ENCODE peak calls at places on chromosomes 12 and 14, in ten cellular contexts. One of them, this sample, is unnamed.

GRCh38 chr12:57722716-57723629 is 15.6 kb downstream of the AGAP2 start:
- DNase-seq in WERI-Rb-1: no peak
- DNase-seq in pancreas: no peak
- DNase-seq in neural progenitor cell: no peak
- DNase-seq in A549: no peak
- DNase-seq in psoas muscle: no peak
- DNase-seq in stomach: no peak
- DNase-seq in lower lobe of right lung: no peak
- DNase-seq in IMR-90: no peak
- DNase-seq in HepG2: no peak
- DNase-seq in this sample: no peak

GRCh38 chr14:34700622-34701130 is 13.7 kb downstream of the CFL2 start:
- DNase-seq in WERI-Rb-1: no peak
- DNase-seq in pancreas: no peak
- DNase-seq in neural progenitor cell: no peak
- DNase-seq in A549: peak; percentile 26
- DNase-seq in psoas muscle: no peak
- DNase-seq in stomach: no peak
- DNase-seq in lower lobe of right lung: no peak
- DNase-seq in IMR-90: no peak
- DNase-seq in HepG2: no peak
- DNase-seq in this sample: no peak

GRCh38 chr12:79033788-79034187 is 169.2 kb downstream of the SYT1 start:
- DNase-seq in WERI-Rb-1: no peak
- DNase-seq in pancreas: no peak
- DNase-seq in neural progenitor cell: no peak
- DNase-seq in A549: no peak
- DNase-seq in psoas muscle: no peak
- DNase-seq in stomach: no peak
- DNase-seq in lower lobe of right lung: no peak
- DNase-seq in IMR-90: no peak
- DNase-seq in HepG2: no peak
- DNase-seq in this sample: no peak

GRCh38 chr12:32273712-32274111 is 125.6 kb upstream of the FGD4 start:
- DNase-seq in WERI-Rb-1: peak; percentile 27
- DNase-seq in pancreas: no peak
- DNase-seq in neural progenitor cell: peak; percentile 78
- DNase-seq in A549: no peak
- DNase-seq in psoas muscle: no peak
- DNase-seq in stomach: no peak
- DNase-seq in lower lobe of right lung: no peak
- DNase-seq in IMR-90: no peak
- DNase-seq in HepG2: no peak
- DNase-seq in this sample: no peak

GRCh38 chr14:62179367-62180018 is 417.3 kb downstream of the SNAPC1 start:
- DNase-seq in WERI-Rb-1: peak; percentile 63
- DNase-seq in pancreas: peak; percentile 38
- DNase-seq in neural progenitor cell: peak; percentile 87
- DNase-seq in A549: peak; percentile 72
- DNase-seq in psoas muscle: no peak
- DNase-seq in stomach: peak; percentile 54
- DNase-seq in lower lobe of right lung: no peak
- DNase-seq in IMR-90: peak; percentile 91
- DNase-seq in HepG2: peak; percentile 48
- DNase-seq in this sample: no peak

GRCh38 chr12:71057330-71057729 is 100.5 kb downstream of the TSPAN8 start:
- DNase-seq in WERI-Rb-1: no peak
- DNase-seq in pancreas: no peak
- DNase-seq in neural progenitor cell: no peak
- DNase-seq in A549: no peak
- DNase-seq in psoas muscle: no peak
- DNase-seq in stomach: no peak
- DNase-seq in lower lobe of right lung: no peak
- DNase-seq in IMR-90: no peak
- DNase-seq in HepG2: no peak
- DNase-seq in this sample: no peak

GRCh38 chr12:20946732-20947131 is 136.2 kb downstream of the SLCO1B3 start:
- DNase-seq in WERI-Rb-1: peak; percentile 29
- DNase-seq in pancreas: peak; percentile 38
- DNase-seq in neural progenitor cell: peak; percentile 69
- DNase-seq in A549: peak; percentile 51
- DNase-seq in psoas muscle: no peak
- DNase-seq in stomach: no peak
- DNase-seq in lower lobe of right lung: no peak
- DNase-seq in IMR-90: no peak
- DNase-seq in HepG2: peak; percentile 1
- DNase-seq in this sample: no peak

GRCh38 chr14:23430733-23431105 is 4.7 kb downstream of the MYH7 start:
- DNase-seq in WERI-Rb-1: no peak
- DNase-seq in pancreas: no peak
- DNase-seq in neural progenitor cell: peak; percentile 74
- DNase-seq in A549: no peak
- DNase-seq in psoas muscle: no peak
- DNase-seq in stomach: no peak
- DNase-seq in lower lobe of right lung: no peak
- DNase-seq in IMR-90: no peak
- DNase-seq in HepG2: no peak
- DNase-seq in this sample: no peak

GRCh38 chr12:121793836-121794531 is 496 bp upstream of the RHOF start:
- DNase-seq in WERI-Rb-1: peak; percentile 89
- DNase-seq in pancreas: peak; percentile 91
- DNase-seq in neural progenitor cell: peak; percentile 96
- DNase-seq in A549: peak; percentile 96
- DNase-seq in psoas muscle: peak; percentile 91
- DNase-seq in stomach: peak; percentile 94
- DNase-seq in lower lobe of right lung: peak; percentile 96
- DNase-seq in IMR-90: peak; percentile 89
- DNase-seq in HepG2: peak; percentile 75
- DNase-seq in this sample: peak; percentile 84

GRCh38 chr14:104157303-104157928 is 19.0 kb downstream of the KIF26A start:
- DNase-seq in WERI-Rb-1: peak; percentile 45
- DNase-seq in pancreas: no peak
- DNase-seq in neural progenitor cell: peak; percentile 50
- DNase-seq in A549: no peak
- DNase-seq in psoas muscle: no peak
- DNase-seq in stomach: no peak
- DNase-seq in lower lobe of right lung: no peak
- DNase-seq in IMR-90: no peak
- DNase-seq in HepG2: peak; percentile 5
- DNase-seq in this sample: no peak

GRCh38 chr12:2307550-2307949 is 254.8 kb downstream of the CACNA1C start:
- DNase-seq in WERI-Rb-1: no peak
- DNase-seq in pancreas: no peak
- DNase-seq in neural progenitor cell: no peak
- DNase-seq in A549: no peak
- DNase-seq in psoas muscle: no peak
- DNase-seq in stomach: no peak
- DNase-seq in lower lobe of right lung: no peak
- DNase-seq in IMR-90: no peak
- DNase-seq in HepG2: no peak
- DNase-seq in this sample: no peak

GRCh38 chr12:53795927-53796326 is 44.1 kb upstream of the CISTR start:
- DNase-seq in WERI-Rb-1: no peak
- DNase-seq in pancreas: no peak
- DNase-seq in neural progenitor cell: peak; percentile 8
- DNase-seq in A549: no peak
- DNase-seq in psoas muscle: no peak
- DNase-seq in stomach: no peak
- DNase-seq in lower lobe of right lung: no peak
- DNase-seq in IMR-90: no peak
- DNase-seq in HepG2: no peak
- DNase-seq in this sample: no peak

GRCh38 chr12:52036587-52037171 is 14.6 kb upstream of the NR4A1 start:
- DNase-seq in WERI-Rb-1: peak; percentile 81
- DNase-seq in pancreas: peak; percentile 89
- DNase-seq in neural progenitor cell: peak; percentile 92
- DNase-seq in A549: peak; percentile 83
- DNase-seq in psoas muscle: peak; percentile 90
- DNase-seq in stomach: peak; percentile 94
- DNase-seq in lower lobe of right lung: peak; percentile 92
- DNase-seq in IMR-90: peak; percentile 75
- DNase-seq in HepG2: no peak
- DNase-seq in this sample: peak; percentile 95

DNA sequence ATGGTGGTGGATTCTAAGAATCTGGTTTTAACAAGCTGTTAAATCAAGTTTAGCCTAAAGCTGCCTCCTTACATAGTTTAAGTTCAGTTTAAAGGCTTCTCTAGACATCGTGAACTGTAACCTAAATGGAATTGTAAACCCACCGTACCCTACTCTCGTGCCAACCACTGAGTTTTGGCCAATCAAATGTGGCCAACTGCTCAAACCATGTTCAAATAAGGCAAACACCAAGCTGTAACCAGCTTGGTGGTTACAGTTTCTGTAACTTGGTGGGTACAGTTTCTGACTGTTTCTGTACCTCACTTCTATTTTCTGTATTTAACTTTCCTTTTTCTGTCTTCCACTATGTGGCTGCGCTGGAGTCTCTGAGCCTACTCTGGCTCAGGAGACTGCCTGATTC is 131.9 kb upstream of the DDHD1 start:
- DNase-seq in WERI-Rb-1: no peak
- DNase-seq in pancreas: no peak
- DNase-seq in neural progenitor cell: no peak
- DNase-seq in A549: no peak
- DNase-seq in psoas muscle: no peak
- DNase-seq in stomach: no peak
- DNase-seq in lower lobe of right lung: no peak
- DNase-seq in IMR-90: no peak
- DNase-seq in HepG2: no peak
- DNase-seq in this sample: no peak
- TF ChIP-seq CTCF in WERI-Rb-1: no peak
- TF ChIP-seq CTCF in pancreas: no peak
- TF ChIP-seq CTCF in neural progenitor cell: no peak
- TF ChIP-seq CTCF in A549: no peak
- TF ChIP-seq CTCF in psoas muscle: no peak
- TF ChIP-seq CTCF in stomach: no peak
- TF ChIP-seq CTCF in lower lobe of right lung: no peak
- TF ChIP-seq CTCF in IMR-90: no peak
- TF ChIP-seq CTCF in HepG2: no peak
- TF ChIP-seq CTCF in this sample: no peak

DNA sequence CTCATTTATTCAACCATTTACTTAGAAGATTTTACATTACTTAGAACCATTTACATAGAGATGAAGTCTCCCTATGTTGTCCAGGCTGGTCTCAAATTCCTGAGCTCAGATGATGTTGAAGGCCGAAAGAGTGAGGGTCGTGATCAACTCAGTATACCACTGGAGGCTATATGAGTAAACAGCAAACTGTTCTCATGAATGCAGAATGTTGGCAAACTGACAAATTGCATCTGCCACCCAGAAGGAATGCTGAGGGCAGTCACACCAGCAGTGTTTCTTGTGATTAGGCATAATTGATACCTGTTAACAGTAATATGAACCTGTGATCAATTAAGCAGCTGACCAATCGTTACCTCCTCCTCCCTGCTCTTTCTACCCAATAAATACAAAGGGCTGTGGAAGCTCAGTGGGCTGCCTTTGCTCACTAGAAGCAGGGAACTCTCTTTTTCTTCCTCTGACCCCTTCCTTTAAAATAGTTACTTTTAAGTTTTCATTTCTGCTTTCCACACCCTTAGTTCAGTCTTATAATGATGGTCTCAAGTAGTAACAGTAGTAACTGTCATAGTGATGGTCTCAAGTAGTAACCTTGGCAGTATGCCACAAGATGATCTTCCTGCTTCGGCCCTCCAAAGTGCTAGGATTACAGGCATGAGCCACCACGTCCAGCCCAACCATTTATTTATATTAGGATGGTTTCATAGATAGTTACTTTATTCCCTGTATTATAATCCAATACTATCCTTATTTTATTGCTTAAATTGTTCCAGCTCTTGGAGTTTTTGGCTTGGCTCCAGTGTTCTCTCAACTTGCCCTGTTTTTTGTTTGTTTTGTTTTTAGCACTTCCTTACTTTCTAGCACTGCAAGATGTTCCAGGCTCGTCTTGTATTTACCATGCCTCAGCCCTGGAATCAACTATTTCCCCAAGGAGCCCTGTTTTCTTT is 25.8 kb downstream of the LIMA1 start:
- DNase-seq in WERI-Rb-1: no peak
- DNase-seq in pancreas: no peak
- DNase-seq in neural progenitor cell: no peak
- DNase-seq in A549: peak; percentile 44
- DNase-seq in psoas muscle: no peak
- DNase-seq in stomach: no peak
- DNase-seq in lower lobe of right lung: no peak
- DNase-seq in IMR-90: peak; percentile 64
- DNase-seq in HepG2: no peak
- DNase-seq in this sample: no peak
- H3K27ac ChIP-seq in WERI-Rb-1: no peak overlapping the region
- H3K27ac ChIP-seq in pancreas: peak overlapping the region; percentile 30
- H3K27ac ChIP-seq in neural progenitor cell: no peak overlapping the region
- H3K27ac ChIP-seq in A549: peak overlapping the region; percentile 37
- H3K27ac ChIP-seq in psoas muscle: peak overlapping the region; percentile 70
- H3K27ac ChIP-seq in stomach: peak overlapping the region; percentile 50
- H3K27ac ChIP-seq in lower lobe of right lung: peak overlapping the region; percentile 66
- H3K27ac ChIP-seq in IMR-90: no peak overlapping the region
- H3K27ac ChIP-seq in HepG2: peak overlapping the region; percentile 40
- H3K27ac ChIP-seq in this sample: peak overlapping the region; percentile 54

GRCh38 chr14:78933948-78934524 is 763.9 kb downstream of the NRXN3 start:
- DNase-seq in WERI-Rb-1: no peak
- DNase-seq in pancreas: no peak
- DNase-seq in neural progenitor cell: peak; percentile 35
- DNase-seq in A549: peak; percentile 42
- DNase-seq in psoas muscle: no peak
- DNase-seq in stomach: no peak
- DNase-seq in lower lobe of right lung: no peak
- DNase-seq in IMR-90: peak; percentile 49
- DNase-seq in HepG2: peak; percentile 12
- DNase-seq in this sample: no peak
- TF ChIP-seq CTCF in WERI-Rb-1: peak; percentile 30
- TF ChIP-seq CTCF in pancreas: peak; percentile 16
- TF ChIP-seq CTCF in neural progenitor cell: peak; percentile 79
- TF ChIP-seq CTCF in A549: peak; percentile 68
- TF ChIP-seq CTCF in psoas muscle: no peak
- TF ChIP-seq CTCF in stomach: peak; percentile 25
- TF ChIP-seq CTCF in lower lobe of right lung: peak; percentile 35
- TF ChIP-seq CTCF in IMR-90: peak; percentile 72
- TF ChIP-seq CTCF in HepG2: peak; percentile 40
- TF ChIP-seq CTCF in this sample: peak; percentile 23

GRCh38 chr14:89188492-89188891 is 228.5 kb downstream of the FOXN3 start:
- DNase-seq in WERI-Rb-1: no peak
- DNase-seq in pancreas: no peak
- DNase-seq in neural progenitor cell: no peak
- DNase-seq in A549: no peak
- DNase-seq in psoas muscle: no peak
- DNase-seq in stomach: no peak
- DNase-seq in lower lobe of right lung: no peak
- DNase-seq in IMR-90: no peak
- DNase-seq in HepG2: no peak
- DNase-seq in this sample: no peak
- H3K27ac ChIP-seq in WERI-Rb-1: no peak overlapping the region
- H3K27ac ChIP-seq in pancreas: no peak overlapping the region
- H3K27ac ChIP-seq in neural progenitor cell: no peak overlapping the region
- H3K27ac ChIP-seq in A549: no peak overlapping the region
- H3K27ac ChIP-seq in psoas muscle: no peak overlapping the region
- H3K27ac ChIP-seq in stomach: no peak overlapping the region
- H3K27ac ChIP-seq in lower lobe of right lung: no peak overlapping the region
- H3K27ac ChIP-seq in IMR-90: no peak overlapping the region
- H3K27ac ChIP-seq in HepG2: no peak overlapping the region
- H3K27ac ChIP-seq in this sample: no peak overlapping the region

This sample was measured in tibial artery.